ENCODE peak calls at places on chromosomes 5 and 9, in seven cellular contexts. S is pancreas; F is HCT116; B is CD8-positive, alpha-beta T cell; U is mesendoderm; Z is right lobe of liver; A is vagina. Q is an unnamed sample.

GRCh38 chr5:148268556-148268955 is at the start of gene SPINK13:
- DNase-seq in S (peak; percentile 20), B (no peak), U (peak; percentile 31), Z (no peak), A (no peak), F (peak; percentile 26), Q (no peak)

GRCh38 chr9:129291041-129291501 is 113.0 kb upstream of the IER5L start:
- DNase-seq in U (no peak), A (no peak), Z (no peak), S (no peak), B (no peak), F (no peak), Q (no peak)

GRCh38 chr5:140261403-140262171 is 41.3 kb downstream of the PFDN1 start:
- DNase-seq in B (no peak), Z (peak; percentile 73), U (peak; percentile 73), F (peak; percentile 79), A (no peak), S (peak; percentile 75), Q (peak; percentile 73)

GRCh38 chr5:177501874-177502678 is 4.7 kb upstream of the PDLIM7 start:
- DNase-seq in B (no peak), U (no peak), S (no peak), Z (no peak), F (no peak), A (no peak), Q (no peak)

GRCh38 chr5:3729631-3730030 is 134.0 kb downstream of the IRX1 start:
- DNase-seq in F (no peak), Z (no peak), B (no peak), U (no peak), S (no peak), A (no peak), Q (no peak)

GRCh38 chr9:96413312-96414221 is 4.6 kb downstream of the ZNF367 start:
- DNase-seq in S (no peak), A (no peak), U (no peak), F (no peak), B (no peak), Z (no peak), Q (no peak)

GRCh38 chr5:37626266-37626665 is 213.6 kb downstream of the GDNF start:
- DNase-seq in A (no peak), F (no peak), S (no peak), Z (no peak), B (no peak), U (no peak), Q (no peak)

GRCh38 chr5:40171971-40172370 is 507.7 kb upstream of the PTGER4 start:
- DNase-seq in Z (no peak), F (no peak), A (no peak), S (no peak), U (no peak), B (no peak), Q (no peak)

GRCh38 chr9:91734371-91734981 is 215.6 kb downstream of the ROR2 start:
- DNase-seq in Z (peak; percentile 60), A (no peak), B (peak; percentile 29), F (peak; percentile 27), U (peak; percentile 59), S (peak; percentile 75), Q (peak; percentile 83)

GRCh38 chr9:16815042-16815441 is 55.4 kb downstream of the BNC2 start:
- DNase-seq in S (no peak), A (no peak), Z (no peak), F (no peak), B (no peak), U (no peak), Q (no peak)

GRCh38 chr5:62692946-62693713 is 114.5 kb downstream of the LRRC70 start:
- DNase-seq in S (no peak), U (no peak), F (no peak), B (no peak), A (no peak), Z (no peak), Q (no peak)

GRCh38 chr5:132883261-132883834 is 9.9 kb downstream of the LEAP2 start:
- DNase-seq in A (no peak), S (no peak), B (no peak), F (peak; percentile 52), U (peak; percentile 82), Z (peak; percentile 58), Q (no peak)

GRCh38 chr5:146560205-146560812 is 44.3 kb upstream of the GPR151 start:
- DNase-seq in B (no peak), U (peak; percentile 93), A (no peak), Z (no peak), S (no peak), F (no peak), Q (no peak)

GRCh38 chr5:122661496-122662180 is 113.2 kb upstream of the SNX2 start:
- DNase-seq in Z (no peak), A (no peak), B (no peak), S (no peak), U (no peak), F (no peak), Q (no peak)

GRCh38 chr5:77356740-77357139 is 135.4 kb downstream of the WDR41 start:
- DNase-seq in U (peak; percentile 45), Z (no peak), A (no peak), B (no peak), F (no peak), S (no peak), Q (no peak)

GRCh38 chr5:153919161-153919560 is 119.5 kb downstream of the FAM114A2 start:
- DNase-seq in Z (no peak), A (no peak), U (no peak), B (no peak), S (no peak), F (no peak), Q (no peak)

DNA sequence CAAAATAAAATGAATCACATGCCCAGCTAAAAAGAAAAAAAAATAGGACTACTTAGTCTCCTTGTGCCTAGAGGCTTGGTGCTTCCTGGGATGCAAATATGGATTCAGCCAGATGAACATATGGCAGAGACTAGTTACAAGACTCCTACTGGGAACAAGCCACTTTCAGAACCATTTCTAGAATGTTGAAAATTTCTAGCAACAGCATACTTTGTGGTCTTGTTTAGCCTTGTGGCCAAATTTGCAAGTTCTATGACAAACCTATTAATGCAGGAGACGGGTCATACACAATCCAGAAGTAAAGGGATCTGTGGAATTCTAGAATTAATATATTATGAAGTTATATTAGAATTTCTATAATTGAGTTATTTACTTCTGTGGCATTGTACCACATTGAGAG is 198.7 kb downstream of the CHSY3 start:
- DNase-seq in F (no peak), B (no peak), A (no peak), S (no peak), Z (no peak), U (no peak), Q (no peak)
- H3K4me3 ChIP-seq in F (no peak overlapping the region), B (no peak overlapping the region), A (no peak overlapping the region), S (no peak overlapping the region), Z (no peak overlapping the region), U (no peak overlapping the region), Q (no peak overlapping the region)

GRCh38 chr5:26889810-26890209 is 148.6 kb downstream of the CDH9 start:
- DNase-seq in B (no peak), S (no peak), U (peak; percentile 21), A (no peak), F (no peak), Z (no peak), Q (no peak)
- H3K27ac ChIP-seq in B (no peak overlapping the region), S (no peak overlapping the region), U (no peak overlapping the region), A (no peak overlapping the region), F (no peak overlapping the region), Z (no peak overlapping the region), Q (no peak overlapping the region)

DNA sequence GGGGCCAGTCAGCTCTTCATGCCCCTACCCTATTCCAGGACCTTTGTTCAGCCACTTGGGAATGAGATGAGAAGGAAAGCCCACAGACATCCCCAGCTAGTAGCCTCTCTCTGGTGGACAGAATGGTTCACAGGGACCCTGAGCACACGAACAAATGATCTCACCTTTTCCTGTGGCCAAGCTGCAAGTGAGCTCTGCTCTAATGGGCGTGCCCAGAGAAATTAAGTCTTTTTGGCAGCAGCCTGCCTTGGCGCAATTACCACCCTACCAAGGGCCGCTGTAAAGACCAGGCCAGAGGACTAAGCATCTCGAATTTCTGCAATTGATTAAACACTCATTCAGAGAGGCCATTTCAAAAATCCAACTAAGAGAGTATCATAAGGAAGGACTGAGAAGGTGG is 56.0 kb downstream of the WHRN start:
- DNase-seq in A (no peak), S (no peak), B (no peak), Z (no peak), U (no peak), F (no peak), Q (no peak)
- H3K4me1 ChIP-seq in A (peaks cover 6% of the 10 kb centered on the region), S (no peaks in the 10 kb centered on the region), B (peaks cover 24% of the 10 kb centered on the region), Z (no peaks in the 10 kb centered on the region), U (no peaks in the 10 kb centered on the region), F (no peaks in the 10 kb centered on the region), Q (no peaks in the 10 kb centered on the region)

GRCh38 chr5:1819458-1819857 is 18.3 kb downstream of the NDUFS6 start:
- DNase-seq in B (no peak), A (no peak), S (no peak), Z (no peak), U (no peak), F (no peak), Q (no peak)
- H3K4me3 ChIP-seq in B (no peak overlapping the region), A (no peak overlapping the region), S (no peak overlapping the region), Z (no peak overlapping the region), U (no peak overlapping the region), F (no peak overlapping the region), Q (no peak overlapping the region)

GRCh38 chr9:88990721-88991065 is 575 bp upstream of the S1PR3 start:
- DNase-seq in B (no peak), F (no peak), Z (no peak), S (no peak), A (no peak), U (peak; percentile 79), Q (no peak)

GRCh38 chr9:88989961-88990570 is 1.2 kb upstream of the S1PR3 start:
- DNase-seq in B (no peak), Z (no peak), U (peak; percentile 75), A (no peak), F (no peak), S (no peak), Q (no peak)

GRCh38 chr9:88987646-88988045 is 3.6 kb upstream of the S1PR3 start:
- DNase-seq in U (no peak), F (no peak), A (no peak), B (no peak), Z (no peak), S (no peak), Q (no peak)

GRCh38 chr9:88991066-88992030 is at the start of gene S1PR3:
- DNase-seq in F (no peak), U (peak; percentile 79), A (no peak), Z (peak; percentile 62), S (peak; percentile 75), B (no peak), Q (peak; percentile 75)

DNA sequence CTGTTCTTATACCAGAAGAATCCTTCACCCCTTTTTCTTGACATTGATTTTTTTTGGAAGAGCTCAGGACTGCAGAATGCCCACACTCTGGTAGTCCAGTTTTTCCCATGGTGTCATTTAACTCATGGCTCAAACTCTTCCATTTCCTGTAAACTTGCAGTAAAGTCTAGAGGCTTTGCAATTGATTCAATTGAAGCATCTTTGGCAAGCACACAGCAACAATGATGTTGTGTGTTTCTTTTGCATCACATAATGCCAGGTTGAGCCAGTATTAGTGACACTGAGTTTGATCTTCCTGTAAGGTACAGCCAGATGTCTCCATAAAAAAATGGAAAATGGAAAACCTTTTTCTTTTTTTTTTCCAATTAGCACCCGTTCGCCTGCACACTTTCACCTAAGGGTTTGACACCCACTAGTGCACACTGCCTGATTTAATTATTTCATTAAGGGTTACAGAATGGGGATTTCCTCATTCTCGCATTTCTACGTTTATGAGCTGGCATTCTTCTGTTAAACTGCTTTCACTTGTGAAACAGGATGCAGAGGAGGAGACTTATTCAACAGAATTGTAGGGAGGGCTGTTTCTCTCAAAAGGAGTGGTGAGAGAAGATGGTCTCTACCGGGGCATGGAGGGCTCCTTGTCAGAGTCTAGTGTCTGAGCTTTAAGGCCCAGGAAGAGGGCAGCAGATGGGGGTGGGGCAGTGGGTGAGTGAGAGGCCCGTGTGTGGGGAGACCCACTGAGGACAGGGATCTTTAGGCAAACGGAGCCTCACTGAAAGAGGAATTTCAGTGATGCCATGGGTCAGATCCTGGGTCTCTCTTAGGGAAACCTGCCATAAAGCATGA is 2.2 kb upstream of the S1PR3 start:
- DNase-seq in F (no peak), Z (no peak), U (no peak), S (no peak), A (no peak), B (no peak), Q (no peak)
- H3K27ac ChIP-seq in F (no peak overlapping the region), Z (no peak overlapping the region), U (no peak overlapping the region), S (no peak overlapping the region), A (peak overlapping the region; percentile 92), B (no peak overlapping the region), Q (no peak overlapping the region)

Q was measured in upper lobe of right lung.